ENCODE peak calls at places on chromosomes 6 and 20, in five cellular contexts. Z is CD8-positive, alpha-beta T cell; G is lower lobe of right lung; L is cardiac muscle cell; Y is heart right ventricle. P is an unnamed sample.

GRCh38 chr20:32963176-32963575 is 41.1 kb downstream of the SUN5 start:
- DNase-seq in Z (no peak), G (no peak), L (no peak), Y (no peak), P (peak)

GRCh38 chr6:1622220-1622841 is 12.6 kb downstream of the FOXC1 start:
- DNase-seq in Z (no peak), G (no peak), L (no peak), Y (no peak), P (peak)

GRCh38 chr6:2797564-2798014 is 32.4 kb downstream of the WRNIP1 start:
- DNase-seq in Z (no peak), G (no peak), L (no peak), Y (no peak), P (no peak)

GRCh38 chr6:131641554-131641953 is 4.5 kb downstream of the ENPP3 start:
- DNase-seq in Z (no peak), G (no peak), L (no peak), Y (no peak), P (no peak)

GRCh38 chr6:31272431-31272830 is 539 bp upstream of the HLA-C start:
- DNase-seq in Z (no peak), G (no peak), L (peak), Y (no peak), P (no peak)

GRCh38 chr6:35139924-35140524 is 1.1 kb downstream of the TCP11 start:
- DNase-seq in Z (peak), G (no peak), L (peak), Y (peak), P (no peak)

GRCh38 chr6:11202513-11203305 is 29.8 kb downstream of the NEDD9 start:
- DNase-seq in Z (peak), G (no peak), L (no peak), Y (no peak), P (no peak)

GRCh38 chr6:4613381-4613780 is 162.8 kb upstream of the CDYL start:
- DNase-seq in Z (no peak), G (no peak), L (no peak), Y (no peak), P (no peak)

GRCh38 chr6:10426781-10427279 is 12.0 kb upstream of the TFAP2A start:
- DNase-seq in Z (no peak), G (no peak), L (no peak), Y (no peak), P (no peak)

GRCh38 chr6:13761361-13762036 is 49.9 kb upstream of the RANBP9 start:
- DNase-seq in Z (no peak), G (no peak), L (no peak), Y (no peak), P (no peak)

GRCh38 chr20:62617711-62618483 is 24.4 kb upstream of the SLCO4A1 start:
- DNase-seq in Z (peak), G (peak), L (no peak), Y (peak), P (peak)

GRCh38 chr20:3896302-3896701 is 7.1 kb downstream of the PANK2 start:
- DNase-seq in Z (no peak), G (no peak), L (no peak), Y (no peak), P (no peak)
- H3K27ac ChIP-seq in Z (no peak), G (no peak), L (peak), Y (no peak), P (no peak)

DNA sequence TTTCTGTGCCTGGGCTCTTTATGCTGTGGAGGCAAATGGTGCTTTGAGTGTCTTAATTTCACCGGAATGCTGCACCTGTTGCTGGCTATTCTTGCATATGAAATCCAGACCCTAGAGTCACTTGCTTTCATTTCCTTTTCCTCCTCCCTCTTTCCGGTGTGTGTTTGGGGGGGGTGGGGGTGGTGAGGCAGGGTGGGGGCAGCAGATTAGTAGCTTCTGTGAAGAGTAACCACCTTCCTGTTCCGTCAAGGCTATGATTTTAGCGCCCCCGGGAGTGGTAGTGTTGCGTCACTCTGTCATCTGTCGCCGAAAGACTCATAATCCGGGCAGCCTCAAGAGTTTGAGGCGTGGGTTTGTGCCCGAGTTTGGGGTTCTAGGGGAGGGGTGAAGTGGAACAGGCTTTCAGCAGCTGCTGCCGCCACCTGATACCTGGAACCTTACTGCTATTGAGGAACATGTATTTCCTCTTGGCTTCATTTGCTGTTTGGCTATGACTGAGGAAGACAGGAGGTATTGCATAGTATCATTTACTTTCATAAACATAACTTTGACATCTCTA is 49.1 kb downstream of the UTRN start:
- DNase-seq in Z (peak), G (peak), L (no peak), Y (no peak), P (peak)
- H3K4me3 ChIP-seq in Z (peak), G (peak), L (no peak), Y (no peak), P (peak)

GRCh38 chr6:104623052-104623690 is 236.5 kb downstream of the HACE1 start:
- DNase-seq in Z (no peak), G (no peak), L (peak), Y (no peak), P (no peak)
- TF ChIP-seq CTCF in Z (no peak), G (peak), L (no peak), Y (no peak), P (no peak)

GRCh38 chr6:110859335-110859792 is 15.2 kb upstream of the AMD1 start:
- DNase-seq in Z (no peak), G (peak), L (no peak), Y (peak), P (no peak)
- H3K27ac ChIP-seq in Z (no peak), G (peak), L (no peak), Y (no peak), P (no peak)

P was measured in kidney.